ENCODE peak calls at places on chromosomes 1 and 21, in six cellular contexts. T is heart left ventricle, O is lung, H is astrocyte of the cerebellum, L is H9, E is cardiac fibroblast. X is an unnamed sample.

GRCh38 chr21:38203229-38203628 is 53.6 kb upstream of the KCNJ15 start:
- DNase-seq in T (no peak), O (no peak), H (no peak), L (no peak), E (no peak), X (no peak)

GRCh38 chr1:3775498-3776230 is 3.1 kb downstream of the SMIM1 start:
- DNase-seq in T (peak), O (peak), H (peak), L (peak), E (peak), X (peak)

GRCh38 chr1:218376722-218377121 is 31.6 kb downstream of the TGFB2 start:
- DNase-seq in T (no peak), O (no peak), H (no peak), L (no peak), E (no peak), X (no peak)

GRCh38 chr1:223741861-223742260 is 29.5 kb downstream of the CAPN2 start:
- DNase-seq in T (no peak), O (no peak), H (no peak), L (no peak), E (peak), X (no peak)

GRCh38 chr1:186435336-186435735 is 25.6 kb downstream of the PDC start:
- DNase-seq in T (no peak), O (no peak), H (no peak), L (no peak), E (peak), X (no peak)

GRCh38 chr1:143720087-143721023 is 251.4 kb downstream of the FAM72C start:
- DNase-seq in T (no peak), O (peak), H (no peak), L (no peak), E (no peak), X (no peak)

GRCh38 chr1:50106095-50106761 is 2.5 kb upstream of the ELAVL4 start:
- DNase-seq in T (no peak), O (no peak), H (no peak), L (no peak), E (no peak), X (no peak)

GRCh38 chr1:54404939-54405880 is 984 bp downstream of the SSBP3 start:
- DNase-seq in T (no peak), O (no peak), H (no peak), L (no peak), E (peak), X (no peak)

GRCh38 chr1:94527447-94528031 is 14.0 kb downstream of the F3 start:
- DNase-seq in T (no peak), O (no peak), H (no peak), L (no peak), E (peak), X (no peak)

GRCh38 chr1:234108921-234109320 is 204.4 kb downstream of the SLC35F3 start:
- DNase-seq in T (no peak), O (no peak), H (no peak), L (no peak), E (peak), X (no peak)

GRCh38 chr1:30886710-30887428 is 21.7 kb downstream of the SDC3 start:
- DNase-seq in T (no peak), O (no peak), H (no peak), L (no peak), E (no peak), X (no peak)

GRCh38 chr1:90480271-90480835 is 236.7 kb downstream of the BARHL2 start:
- DNase-seq in T (no peak), O (no peak), H (no peak), L (no peak), E (no peak), X (no peak)

GRCh38 chr21:42992943-42993712 is 18.8 kb downstream of the PKNOX1 start:
- DNase-seq in T (no peak), O (no peak), H (no peak), L (no peak), E (peak), X (no peak)

GRCh38 chr1:179754031-179754624 is 11.0 kb downstream of the FAM163A start:
- DNase-seq in T (no peak), O (no peak), H (peak), L (no peak), E (peak), X (peak)

GRCh38 chr1:4261327-4261726 is 361.3 kb upstream of the C1orf174 start:
- DNase-seq in T (no peak), O (no peak), H (no peak), L (no peak), E (no peak), X (no peak)

GRCh38 chr21:35801388-35801787 is 258.9 kb downstream of the SETD4 start:
- DNase-seq in T (no peak), O (no peak), H (no peak), L (no peak), E (no peak), X (no peak)

GRCh38 chr1:12159826-12160225 is 7.0 kb upstream of the TNFRSF1B start:
- DNase-seq in T (no peak), O (no peak), H (no peak), L (no peak), E (no peak), X (no peak)

GRCh38 chr1:5744342-5744741 is 247.9 kb downstream of the NPHP4 start:
- DNase-seq in T (no peak), O (no peak), H (no peak), L (peak), E (no peak), X (no peak)

GRCh38 chr1:64043976-64044375 is 159.4 kb upstream of the UBE2U start:
- DNase-seq in T (no peak), O (no peak), H (no peak), L (no peak), E (peak), X (no peak)

GRCh38 chr21:35783686-35784085 is 276.6 kb downstream of the SETD4 start:
- DNase-seq in T (no peak), O (no peak), H (peak), L (no peak), E (no peak), X (no peak)

GRCh38 chr21:42735944-42736343 is 82.5 kb downstream of the PDE9A start:
- DNase-seq in T (no peak), O (peak), H (no peak), L (no peak), E (no peak), X (no peak)

GRCh38 chr21:25573409-25574206 is 33.7 kb downstream of the MRPL39 start:
- DNase-seq in T (no peak), O (no peak), H (peak), L (no peak), E (peak), X (peak)

GRCh38 chr1:211639500-211640361 is 35.7 kb downstream of the NEK2 start:
- DNase-seq in T (no peak), O (no peak), H (peak), L (no peak), E (peak), X (peak)

GRCh38 chr1:241844593-241844992 is 3.4 kb upstream of the EXO1 start:
- DNase-seq in T (no peak), O (no peak), H (no peak), L (no peak), E (no peak), X (no peak)

GRCh38 chr1:230105754-230106625 is 39.0 kb downstream of the GALNT2 start:
- DNase-seq in T (no peak), O (peak), H (no peak), L (no peak), E (peak), X (no peak)

GRCh38 chr1:47031059-47031458 is 7.6 kb downstream of the CYP4X1 start:
- DNase-seq in T (no peak), O (peak), H (peak), L (no peak), E (peak), X (no peak)

GRCh38 chr1:25066253-25066652 is 136.2 kb upstream of the RUNX3 start:
- DNase-seq in T (no peak), O (no peak), H (peak), L (no peak), E (no peak), X (no peak)

GRCh38 chr1:185297986-185298385 is 19.1 kb downstream of the IVNS1ABP start:
- DNase-seq in T (no peak), O (no peak), H (no peak), L (no peak), E (peak), X (no peak)

GRCh38 chr1:150221552-150221951 is 14.4 kb downstream of the ANP32E start:
- DNase-seq in T (no peak), O (no peak), H (no peak), L (no peak), E (peak), X (no peak)

GRCh38 chr1:201401700-201402099 is 2.6 kb upstream of the LAD1 start:
- DNase-seq in T (no peak), O (no peak), H (no peak), L (no peak), E (no peak), X (no peak)

GRCh38 chr1:207007352-207008033 is 25.1 kb downstream of the C1orf116 start:
- DNase-seq in T (no peak), O (peak), H (peak), L (no peak), E (peak), X (peak)

GRCh38 chr21:38853421-38853919 is 47.7 kb downstream of the ETS2 start:
- DNase-seq in T (no peak), O (no peak), H (peak), L (no peak), E (peak), X (no peak)

DNA sequence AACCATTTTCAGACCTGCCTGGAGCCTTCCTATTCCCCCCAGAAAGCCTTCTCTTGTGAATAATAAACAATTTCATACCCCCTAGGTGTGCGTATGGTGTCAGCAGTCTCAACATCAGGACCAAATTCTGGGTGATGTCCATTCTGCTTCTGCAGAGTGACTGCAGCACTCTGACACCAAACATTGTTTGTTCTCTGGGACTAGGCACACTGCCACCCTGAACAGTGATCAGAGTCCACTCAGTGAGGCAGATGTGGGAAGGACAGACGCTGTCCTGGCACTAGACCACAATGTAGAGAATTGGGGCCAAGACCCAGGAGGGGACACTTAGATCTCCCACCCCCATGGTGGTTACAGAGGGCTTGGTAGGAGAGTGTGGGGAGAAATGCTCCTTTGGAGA is 175.1 kb downstream of the BACH1 start:
- DNase-seq in T (no peak), O (no peak), H (no peak), L (no peak), E (no peak), X (no peak)
- TF ChIP-seq CTCF in T (no peak), O (no peak), H (no peak), L (no peak), E (no peak), X (no peak)

GRCh38 chr1:110390096-110390495 is 730 bp downstream of the SLC16A4 start:
- DNase-seq in T (peak), O (peak), H (peak), L (no peak), E (peak), X (peak)
- TF ChIP-seq CTCF in T (no peak), O (no peak), H (no peak), L (no peak), E (no peak), X (no peak)

DNA sequence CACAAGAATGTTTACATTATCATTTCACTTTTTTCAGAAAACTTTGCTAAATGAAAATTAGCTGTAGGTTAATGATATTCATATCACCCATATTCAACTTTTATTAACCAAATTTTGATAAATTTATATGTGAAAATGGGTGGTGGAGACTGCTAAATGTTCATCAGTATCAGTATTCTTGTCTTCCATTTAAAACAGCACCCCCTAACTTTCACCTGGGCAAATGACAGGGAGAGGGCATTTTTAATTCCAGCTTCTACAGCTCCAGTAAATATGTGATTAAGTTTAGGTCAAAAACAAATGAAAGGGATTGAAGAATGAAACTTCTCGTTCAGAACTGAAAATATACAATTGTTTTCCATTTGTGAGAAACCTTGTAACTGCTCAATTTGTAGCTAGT is 722.2 kb downstream of the KCNT2 start:
- DNase-seq in T (no peak), O (no peak), H (no peak), L (no peak), E (no peak), X (no peak)
- TF ChIP-seq CTCF in T (no peak), O (no peak), H (no peak), L (peak), E (no peak), X (no peak)

GRCh38 chr1:205204552-205204951 is 7.0 kb downstream of the DSTYK start:
- DNase-seq in T (no peak), O (no peak), H (no peak), L (no peak), E (peak), X (no peak)
- TF ChIP-seq CTCF in T (no peak), O (no peak), H (no peak), L (no peak), E (no peak), X (no peak)

GRCh38 chr1:76543495-76543894 is 323.8 kb upstream of the ST6GALNAC5 start:
- DNase-seq in T (no peak), O (no peak), H (no peak), L (no peak), E (no peak), X (no peak)

GRCh38 chr1:76546354-76546933 is 320.8 kb upstream of the ST6GALNAC5 start:
- DNase-seq in T (no peak), O (no peak), H (no peak), L (no peak), E (no peak), X (no peak)

DNA sequence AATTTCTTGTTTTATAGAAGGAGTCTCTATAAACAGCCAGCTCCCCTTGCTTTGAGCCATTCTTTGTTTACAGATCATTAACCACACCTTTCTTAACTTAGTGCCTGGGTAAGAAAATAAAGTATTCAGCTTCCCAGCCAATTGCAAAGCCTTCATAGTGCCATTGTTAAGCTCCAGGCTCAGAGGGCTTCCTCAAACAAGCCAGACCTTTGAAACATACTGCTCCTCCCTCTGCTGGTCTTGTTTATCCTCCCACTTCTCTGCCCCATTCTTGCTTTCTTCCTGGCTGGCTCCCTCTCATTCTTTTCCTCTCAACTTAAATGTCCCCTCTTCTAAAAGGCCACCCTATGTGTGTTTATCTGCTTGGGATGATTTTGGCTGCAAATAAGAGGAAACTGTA is 319.4 kb upstream of the ST6GALNAC5 start:
- DNase-seq in T (no peak), O (no peak), H (no peak), L (peak), E (no peak), X (no peak)
- TF ChIP-seq CTCF in T (no peak), O (no peak), H (no peak), L (peak), E (no peak), X (no peak)

GRCh38 chr21:32413697-32414578 is 1.4 kb downstream of the EVA1C start:
- DNase-seq in T (no peak), O (peak), H (no peak), L (no peak), E (peak), X (no peak)

GRCh38 chr21:32411366-32412161 is 942 bp upstream of the EVA1C start:
- DNase-seq in T (peak), O (peak), H (no peak), L (peak), E (peak), X (no peak)

GRCh38 chr21:32410916-32411315 is 1.6 kb upstream of the EVA1C start:
- DNase-seq in T (no peak), O (no peak), H (no peak), L (no peak), E (no peak), X (no peak)

GRCh38 chr21:32412998-32413504 is 545 bp downstream of the EVA1C start:
- DNase-seq in T (peak), O (peak), H (no peak), L (no peak), E (peak), X (no peak)

GRCh38 chr21:32412162-32412997 is at the start of gene EVA1C:
- DNase-seq in T (peak), O (peak), H (no peak), L (peak), E (peak), X (no peak)
- TF ChIP-seq CTCF in T (peak), O (no peak), H (no peak), L (no peak), E (no peak), X (no peak)

GRCh38 chr1:32068891-32069590 is 3.7 kb upstream of the TMEM39B start:
- DNase-seq in T (no peak), O (no peak), H (peak), L (no peak), E (peak), X (no peak)

GRCh38 chr1:32073387-32074229 is 869 bp downstream of the TMEM39B start:
- DNase-seq in T (no peak), O (no peak), H (no peak), L (no peak), E (no peak), X (no peak)

GRCh38 chr1:32074841-32075240 is 2.1 kb downstream of the TMEM39B start:
- DNase-seq in T (no peak), O (no peak), H (no peak), L (no peak), E (no peak), X (no peak)

GRCh38 chr1:32072622-32073386 is at the start of gene TMEM39B:
- DNase-seq in T (peak), O (peak), H (peak), L (peak), E (peak), X (peak)

GRCh38 chr1:32071758-32072621 is 749 bp upstream of the TMEM39B start:
- DNase-seq in T (no peak), O (no peak), H (no peak), L (no peak), E (peak), X (no peak)
- TF ChIP-seq CTCF in T (no peak), O (no peak), H (no peak), L (no peak), E (no peak), X (no peak)

DNA sequence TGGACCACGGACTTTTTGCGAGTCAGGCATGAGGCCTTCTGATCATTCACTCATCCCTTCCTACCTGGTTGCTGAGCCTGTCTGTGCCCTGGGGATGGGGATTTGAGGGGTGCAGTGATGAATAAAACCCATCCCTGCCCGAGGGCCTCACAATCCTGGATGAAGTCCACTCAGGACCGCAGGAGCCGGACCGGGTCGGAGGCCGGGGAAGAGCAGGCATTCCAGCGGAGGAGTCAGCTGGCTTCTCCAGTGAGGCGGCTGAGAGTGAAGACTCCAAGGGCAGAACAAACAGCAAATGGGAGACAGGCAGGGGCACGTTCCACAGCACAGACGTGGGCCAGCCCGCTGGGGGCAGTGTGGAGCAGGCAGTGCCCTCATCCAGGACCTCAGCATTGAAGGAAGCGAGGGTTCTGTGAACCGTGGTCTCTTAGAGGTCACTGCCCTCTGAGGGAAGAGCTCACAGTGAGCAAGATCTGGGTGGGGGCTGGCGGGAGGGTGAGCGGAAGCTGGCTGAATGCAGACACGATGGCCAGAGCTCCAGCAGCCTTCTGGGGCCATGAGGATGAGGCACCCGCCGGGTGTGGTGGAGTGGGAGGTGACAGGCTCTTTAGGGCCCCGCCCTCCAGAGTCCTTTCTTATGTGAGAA is 10.9 kb upstream of the LRRC3 start:
- DNase-seq in T (no peak), O (no peak), H (no peak), L (peak), E (no peak), X (no peak)
- TF ChIP-seq CTCF in T (no peak), O (no peak), H (no peak), L (peak), E (peak), X (no peak)